ENCODE peak calls at places on chromosomes 13 and 19, in four cellular contexts. T is small intestine, L is PC-3, D is stomach. K is an unnamed sample.

GRCh38 chr19:3442487-3443071 is 37.7 kb downstream of the SMIM24 start:
- DNase-seq in D (no peak), L (no peak), T (no peak), K (no peak)

GRCh38 chr13:51230473-51231105 is 8.4 kb downstream of the FAM124A start:
- DNase-seq in T (peak; percentile 48), L (no peak), D (peak; percentile 72), K (no peak)

GRCh38 chr19:3431760-3432397 is 48.4 kb downstream of the SMIM24 start:
- DNase-seq in T (no peak), L (no peak), D (no peak), K (no peak)

GRCh38 chr19:46294475-46294874 is 2.4 kb upstream of the HIF3A start:
- DNase-seq in L (no peak), D (no peak), T (no peak), K (no peak)

GRCh38 chr19:31296741-31297390 is 52.4 kb downstream of the TSHZ3 start:
- DNase-seq in D (no peak), T (no peak), L (no peak), K (no peak)

GRCh38 chr13:41631296-41631965 is 174.1 kb downstream of the RGCC start:
- DNase-seq in D (no peak), L (no peak), T (no peak), K (no peak)

GRCh38 chr13:60267498-60268202 is 103.9 kb upstream of the DIAPH3 start:
- DNase-seq in L (no peak), T (peak; percentile 43), D (no peak), K (no peak)

GRCh38 chr19:45202637-45203036 is 24.1 kb downstream of the BLOC1S3 start:
- DNase-seq in D (peak; percentile 67), T (no peak), L (no peak), K (no peak)

GRCh38 chr19:30898353-30899103 is 450.7 kb downstream of the TSHZ3 start:
- DNase-seq in T (no peak), L (no peak), D (no peak), K (no peak)

GRCh38 chr13:97223711-97224461 is 1.8 kb downstream of the MBNL2 start:
- DNase-seq in D (peak; percentile 42), L (peak; percentile 72), T (peak; percentile 80), K (peak; percentile 80)

GRCh38 chr13:64234255-64234654 is 2818.6 kb upstream of the PCDH20 start:
- DNase-seq in D (no peak), L (peak; percentile 39), T (no peak), K (no peak)

GRCh38 chr13:80305737-80306136 is 35.2 kb downstream of the SPRY2 start:
- DNase-seq in T (no peak), L (no peak), D (no peak), K (no peak)

GRCh38 chr13:113192279-113192678 is 16.2 kb downstream of the PCID2 start:
- DNase-seq in D (no peak), T (no peak), L (no peak), K (no peak)

GRCh38 chr13:49436890-49437289 is 7.0 kb downstream of the CAB39L start:
- DNase-seq in L (peak; percentile 38), T (peak; percentile 8), D (no peak), K (no peak)

GRCh38 chr19:44723299-44723951 is 24.5 kb downstream of the CEACAM16 start:
- DNase-seq in L (no peak), T (no peak), D (no peak), K (peak; percentile 84)

GRCh38 chr13:114043421-114044053 is 69.7 kb upstream of the C13orf46 start:
- DNase-seq in D (peak; percentile 45), T (no peak), L (no peak), K (no peak)

GRCh38 chr13:84574851-84575250 is 692.6 kb upstream of the SLITRK1 start:
- DNase-seq in T (no peak), L (peak; percentile 36), D (no peak), K (no peak)

GRCh38 chr19:38673030-38673429 is 25.6 kb downstream of the ACTN4 start:
- DNase-seq in D (no peak), L (no peak), T (no peak), K (no peak)

GRCh38 chr19:38671654-38672053 is 24.2 kb downstream of the ACTN4 start:
- DNase-seq in T (no peak), L (no peak), D (no peak), K (peak; percentile 23)

GRCh38 chr19:38667552-38668205 is 20.2 kb downstream of the ACTN4 start:
- DNase-seq in D (no peak), L (peak; percentile 46), T (no peak), K (peak; percentile 13)

GRCh38 chr19:38669532-38669931 is 22.1 kb downstream of the ACTN4 start:
- DNase-seq in T (no peak), L (no peak), D (no peak), K (peak; percentile 75)

DNA sequence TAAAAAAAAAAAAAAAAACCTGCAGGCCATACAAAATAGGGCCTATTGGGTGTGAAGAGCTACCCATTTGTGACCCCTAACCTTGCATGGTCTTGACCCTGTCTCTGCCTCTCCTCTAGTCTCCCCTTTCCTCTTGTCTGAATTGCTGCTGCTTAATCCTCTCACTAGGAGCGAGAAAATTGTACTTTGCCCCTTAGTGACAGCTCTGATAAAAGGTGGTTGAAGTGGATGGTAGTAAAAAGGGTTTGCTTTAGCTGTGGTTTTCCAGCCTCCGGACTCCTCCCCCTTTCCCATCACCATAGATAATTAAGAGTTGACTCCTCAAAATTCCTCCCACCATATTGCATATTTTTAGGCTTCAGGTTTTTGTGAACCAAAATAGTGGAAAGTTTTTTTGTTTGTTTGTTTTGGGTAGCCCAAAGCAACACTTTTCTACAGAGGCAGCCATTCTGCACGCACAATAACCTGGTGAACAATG is 23.5 kb downstream of the ACTN4 start:
- DNase-seq in D (no peak), L (no peak), T (peak; percentile 95), K (no peak)
- H3K4me1 ChIP-seq in D (peaks cover 84% of the 10 kb centered on the region), L (peaks cover 35% of the 10 kb centered on the region), T (peaks cover 40% of the 10 kb centered on the region), K (peaks cover 95% of the 10 kb centered on the region)

GRCh38 chr13:44309771-44310767 is 63.6 kb upstream of the SERP2 start:
- DNase-seq in L (peak; percentile 68), D (peak; percentile 86), T (peak; percentile 79), K (no peak)
- H3K4me1 ChIP-seq in L (peaks cover 90% of the 10 kb centered on the region), D (peaks cover 84% of the 10 kb centered on the region), T (no peaks in the 10 kb centered on the region), K (no peaks in the 10 kb centered on the region)

GRCh38 chr13:111621164-111621563 is 300.7 kb downstream of the TEX29 start:
- DNase-seq in L (no peak), T (no peak), D (no peak), K (no peak)
- H3K4me1 ChIP-seq in L (no peaks in the 10 kb centered on the region), T (no peaks in the 10 kb centered on the region), D (no peaks in the 10 kb centered on the region), K (no peaks in the 10 kb centered on the region)

GRCh38 chr13:99648905-99649304 is 147.6 kb downstream of the TM9SF2 start:
- DNase-seq in T (no peak), D (no peak), L (no peak), K (no peak)

GRCh38 chr13:99650410-99650809 is 149.1 kb downstream of the TM9SF2 start:
- DNase-seq in L (no peak), D (no peak), T (no peak), K (no peak)

GRCh38 chr13:99647593-99647980 is 146.3 kb downstream of the TM9SF2 start:
- DNase-seq in L (no peak), D (no peak), T (no peak), K (no peak)

GRCh38 chr13:99646866-99647592 is 145.8 kb downstream of the TM9SF2 start:
- DNase-seq in D (no peak), L (no peak), T (no peak), K (no peak)

DNA sequence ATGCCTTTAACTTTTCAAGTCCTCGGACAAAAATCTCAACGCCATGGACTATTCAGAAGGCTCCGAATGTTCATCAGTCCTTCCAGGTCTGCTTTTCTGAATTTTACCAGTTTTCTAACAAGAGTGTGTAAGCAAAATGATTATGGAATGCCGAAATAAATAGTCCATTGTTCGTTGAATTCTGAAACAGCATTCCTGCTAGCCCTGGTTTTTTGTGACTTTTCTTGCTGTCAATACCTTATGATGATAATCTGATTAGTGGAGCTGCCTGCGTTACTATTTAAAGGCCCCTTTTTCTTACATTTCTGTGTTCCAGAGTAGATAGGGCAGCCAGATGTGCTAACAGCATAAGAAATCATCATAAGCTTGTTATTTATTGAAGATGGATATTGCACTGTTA is 147.0 kb downstream of the TM9SF2 start:
- DNase-seq in T (no peak), D (no peak), L (no peak), K (no peak)
- H3K4me1 ChIP-seq in T (no peaks in the 10 kb centered on the region), D (no peaks in the 10 kb centered on the region), L (no peaks in the 10 kb centered on the region), K (no peaks in the 10 kb centered on the region)

GRCh38 chr19:13478576-13478975 is 27.7 kb downstream of the CACNA1A start:
- DNase-seq in T (no peak), D (no peak), L (no peak), K (no peak)

GRCh38 chr19:13475044-13475443 is 31.2 kb downstream of the CACNA1A start:
- DNase-seq in D (no peak), L (no peak), T (no peak), K (no peak)

GRCh38 chr19:13476071-13476470 is 30.2 kb downstream of the CACNA1A start:
- DNase-seq in L (no peak), D (no peak), T (no peak), K (no peak)
- H3K4me1 ChIP-seq in L (no peaks in the 10 kb centered on the region), D (no peaks in the 10 kb centered on the region), T (no peaks in the 10 kb centered on the region), K (no peaks in the 10 kb centered on the region)

DNA sequence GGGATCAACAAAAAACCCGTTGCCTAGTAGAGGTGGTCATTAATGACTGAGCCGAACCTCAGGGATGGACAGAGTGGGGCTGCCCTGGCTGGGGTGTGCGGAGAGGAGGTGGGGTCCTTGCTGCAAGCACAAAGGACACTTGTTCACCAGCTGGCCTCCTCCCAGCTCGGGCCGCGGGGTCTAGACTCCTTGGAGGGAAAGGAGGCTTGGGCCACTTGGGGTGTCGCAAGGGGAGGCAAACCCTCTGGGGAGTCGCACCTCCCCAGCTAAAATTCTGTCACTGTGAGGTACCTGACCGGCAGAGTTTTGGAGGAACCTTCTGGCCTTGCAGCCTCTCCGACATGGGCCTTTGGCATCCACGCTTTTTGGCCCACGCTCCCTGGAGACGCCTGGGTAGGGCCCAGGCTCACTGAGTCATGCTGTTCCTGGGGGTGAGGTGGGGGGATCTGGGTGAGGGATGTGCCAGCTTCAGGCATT is 8.2 kb downstream of the KLHL26 start:
- DNase-seq in D (no peak), T (no peak), L (no peak), K (no peak)
- H3K4me1 ChIP-seq in D (peaks cover 50% of the 10 kb centered on the region), T (no peaks in the 10 kb centered on the region), L (no peaks in the 10 kb centered on the region), K (peaks cover 38% of the 10 kb centered on the region)